ENCODE peak calls at places on chromosome 22, in six cellular contexts. D is lower lobe of right lung, U is brain microvascular endothelial cell, G is ovary, T is epithelial cell of esophagus, P is astrocyte of the spinal cord. I is an unnamed sample.

GRCh38 chr22:47592791-47593190 is 830.3 kb downstream of the TBC1D22A start:
- DNase-seq in D (no peak), U (no peak), G (no peak), T (no peak), P (no peak), I (no peak)

GRCh38 chr22:19463491-19464469 is 15.2 kb downstream of the UFD1 start:
- DNase-seq in D (no peak), U (no peak), G (no peak), T (no peak), P (peak), I (no peak)

GRCh38 chr22:47602732-47603131 is 840.3 kb downstream of the TBC1D22A start:
- DNase-seq in D (no peak), U (no peak), G (peak), T (no peak), P (no peak), I (no peak)

GRCh38 chr22:27260087-27260730 is 541.3 kb downstream of the MN1 start:
- DNase-seq in D (no peak), U (no peak), G (no peak), T (no peak), P (no peak), I (no peak)

GRCh38 chr22:40041738-40042137 is 47.0 kb downstream of the FAM83F start:
- DNase-seq in D (no peak), U (no peak), G (no peak), T (no peak), P (no peak), I (no peak)

GRCh38 chr22:33013531-33014162 is 44.5 kb downstream of the SYN3 start:
- DNase-seq in D (no peak), U (no peak), G (no peak), T (no peak), P (no peak), I (no peak)

GRCh38 chr22:25582946-25583345 is 18.5 kb downstream of the GRK3 start:
- DNase-seq in D (no peak), U (no peak), G (no peak), T (peak), P (no peak), I (no peak)

GRCh38 chr22:26585104-26585790 is 4.7 kb downstream of the TPST2 start:
- DNase-seq in D (peak), U (peak), G (peak), T (peak), P (peak), I (peak)

GRCh38 chr22:39439170-39439569 is 17.6 kb upstream of the MGAT3 start:
- DNase-seq in D (no peak), U (peak), G (no peak), T (peak), P (peak), I (no peak)

GRCh38 chr22:31291403-31291715 is 929 bp downstream of the PIK3IP1 start:
- DNase-seq in D (no peak), U (no peak), G (no peak), T (no peak), P (no peak), I (no peak)

GRCh38 chr22:31288496-31289235 is 3.6 kb downstream of the PIK3IP1 start:
- DNase-seq in D (no peak), U (no peak), G (no peak), T (no peak), P (no peak), I (no peak)

GRCh38 chr22:31290494-31291402 is 1.5 kb downstream of the PIK3IP1 start:
- DNase-seq in D (peak), U (peak), G (peak), T (peak), P (peak), I (peak)

GRCh38 chr22:31289335-31289734 is 3.0 kb downstream of the PIK3IP1 start:
- DNase-seq in D (no peak), U (no peak), G (peak), T (no peak), P (no peak), I (no peak)

DNA sequence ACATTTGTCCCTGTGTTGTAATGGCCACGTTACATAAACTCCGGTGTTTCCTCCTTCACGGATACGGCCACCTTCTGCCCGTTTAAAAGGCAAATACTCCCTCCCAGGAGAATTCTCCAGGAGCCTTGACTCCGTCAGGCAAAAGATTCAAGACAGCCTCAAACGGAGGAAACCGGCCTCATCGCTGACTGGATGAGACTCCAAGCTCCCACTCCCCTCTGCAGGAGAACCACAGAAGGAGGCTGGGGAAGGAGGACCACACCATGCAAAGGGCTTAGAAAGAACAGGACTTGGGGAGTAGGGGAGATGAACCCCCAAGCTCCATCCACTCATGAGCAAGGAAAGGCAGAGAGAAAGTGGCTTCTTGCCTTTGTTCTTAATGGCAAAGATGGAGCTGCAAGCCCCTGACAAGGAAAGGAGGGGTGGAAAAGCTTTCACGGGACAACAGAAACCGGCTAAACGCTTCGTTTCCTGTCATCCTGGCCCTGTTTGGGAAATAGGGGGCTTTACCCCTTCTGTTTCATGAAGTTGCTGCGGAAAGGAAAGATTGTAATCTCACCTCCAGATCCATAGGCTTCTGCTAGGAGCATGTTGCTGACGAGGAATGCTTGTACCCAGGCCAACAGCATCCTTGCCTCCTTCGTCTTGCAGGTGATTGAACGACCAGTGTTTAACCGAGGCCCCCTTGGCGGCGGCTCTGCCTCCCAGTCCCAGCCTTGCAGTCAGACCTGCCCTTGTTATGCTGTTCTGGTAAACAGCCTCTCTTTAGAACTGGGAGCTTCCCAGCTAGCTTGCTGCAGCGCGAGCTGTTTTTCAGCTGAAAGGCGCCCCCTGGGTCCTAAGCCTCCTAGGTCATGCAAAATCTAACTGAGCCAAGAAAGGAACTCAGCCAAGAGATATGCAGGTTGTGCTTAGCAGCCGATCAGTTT is at the start of gene PIK3IP1:
- DNase-seq in D (peak), U (peak), G (peak), T (peak), P (peak), I (peak)
- TF ChIP-seq CTCF in D (peak), U (peak), G (peak), T (peak), P (peak), I (peak)

DNA sequence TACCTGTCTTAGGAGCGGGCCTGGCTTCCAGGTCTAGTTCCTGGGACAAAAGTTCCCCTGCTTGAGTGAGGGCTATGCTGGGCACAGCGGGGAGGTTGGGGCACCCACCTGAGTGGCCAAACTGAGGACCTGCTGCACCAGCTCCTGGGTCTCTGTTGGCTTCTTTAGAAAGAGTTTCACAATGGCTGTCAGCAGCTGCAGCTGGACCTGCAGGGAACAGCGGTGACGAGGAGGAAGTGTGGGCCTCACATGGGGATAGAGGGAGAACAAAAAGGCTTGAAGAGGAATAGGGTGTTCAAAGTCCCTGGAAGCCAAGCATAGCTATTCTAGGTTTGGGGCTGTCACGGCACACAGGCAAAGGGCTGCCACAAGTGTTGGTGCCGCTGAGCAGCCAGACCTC is 26.7 kb upstream of the RASL10A start:
- DNase-seq in D (no peak), U (no peak), G (no peak), T (no peak), P (no peak), I (no peak)
- H3K4me3 ChIP-seq in D (no peak), U (no peak), G (no peak), T (no peak), P (no peak), I (no peak)

GRCh38 chr22:45194686-45195085 is 31.0 kb downstream of the NUP50 start:
- DNase-seq in D (peak), U (no peak), G (no peak), T (no peak), P (no peak), I (no peak)

GRCh38 chr22:45190473-45190872 is 26.7 kb downstream of the NUP50 start:
- DNase-seq in D (no peak), U (no peak), G (no peak), T (no peak), P (no peak), I (no peak)

GRCh38 chr22:45196308-45196707 is 32.6 kb downstream of the NUP50 start:
- DNase-seq in D (peak), U (no peak), G (no peak), T (no peak), P (no peak), I (no peak)

GRCh38 chr22:45195616-45196015 is 31.9 kb downstream of the NUP50 start:
- DNase-seq in D (no peak), U (no peak), G (no peak), T (no peak), P (no peak), I (no peak)

GRCh38 chr22:45192701-45193187 is 29.0 kb downstream of the NUP50 start:
- DNase-seq in D (no peak), U (no peak), G (peak), T (no peak), P (no peak), I (no peak)
- TF ChIP-seq CTCF in D (no peak), U (peak), G (no peak), T (no peak), P (no peak), I (peak)

DNA sequence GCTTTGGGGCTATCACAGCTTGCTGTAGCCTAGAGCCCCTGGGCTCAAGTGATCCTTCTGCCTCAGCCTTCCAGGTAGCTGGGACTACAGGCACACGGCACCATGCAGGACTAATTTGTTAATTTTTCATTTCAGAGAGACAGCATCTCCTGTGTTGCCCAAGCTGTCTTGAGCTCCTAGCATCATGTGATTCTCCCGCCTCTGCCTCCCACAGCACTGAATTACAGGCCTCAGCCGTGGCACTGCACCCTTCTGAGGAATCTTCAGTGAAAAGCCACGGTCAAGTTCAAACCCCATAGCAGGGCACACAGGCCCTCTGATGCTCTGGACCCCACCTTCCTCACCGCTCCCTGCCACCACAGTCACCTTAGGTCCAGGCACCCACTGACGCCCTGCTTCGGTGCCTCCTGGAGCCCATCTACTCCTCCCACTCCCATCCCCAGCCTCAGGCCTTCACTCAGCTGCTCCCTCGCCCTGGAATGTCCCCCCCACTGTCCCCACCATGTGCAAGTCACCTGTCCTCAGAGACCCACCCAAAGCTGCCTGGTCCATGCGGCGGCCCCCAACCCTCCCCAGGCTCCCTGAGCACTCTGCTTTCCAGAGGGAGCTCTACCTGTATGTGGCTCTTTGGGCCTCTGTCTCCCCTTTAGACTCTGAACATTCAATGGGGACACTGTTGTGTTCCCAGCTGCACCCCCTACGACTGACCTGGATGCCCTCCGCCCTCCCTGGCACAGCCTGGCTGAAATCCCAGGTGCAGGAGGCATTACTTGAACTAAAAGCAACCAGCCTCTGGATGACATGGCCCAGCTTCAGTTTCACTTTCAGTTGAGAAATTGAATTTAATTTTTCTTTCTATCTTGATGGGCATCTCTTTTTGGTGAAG is 1.6 kb downstream of the APOL2 start:
- DNase-seq in D (no peak), U (no peak), G (no peak), T (no peak), P (peak), I (no peak)
- H3K4me3 ChIP-seq in D (peak), U (peak), G (peak), T (peak), P (peak), I (peak)

DNA sequence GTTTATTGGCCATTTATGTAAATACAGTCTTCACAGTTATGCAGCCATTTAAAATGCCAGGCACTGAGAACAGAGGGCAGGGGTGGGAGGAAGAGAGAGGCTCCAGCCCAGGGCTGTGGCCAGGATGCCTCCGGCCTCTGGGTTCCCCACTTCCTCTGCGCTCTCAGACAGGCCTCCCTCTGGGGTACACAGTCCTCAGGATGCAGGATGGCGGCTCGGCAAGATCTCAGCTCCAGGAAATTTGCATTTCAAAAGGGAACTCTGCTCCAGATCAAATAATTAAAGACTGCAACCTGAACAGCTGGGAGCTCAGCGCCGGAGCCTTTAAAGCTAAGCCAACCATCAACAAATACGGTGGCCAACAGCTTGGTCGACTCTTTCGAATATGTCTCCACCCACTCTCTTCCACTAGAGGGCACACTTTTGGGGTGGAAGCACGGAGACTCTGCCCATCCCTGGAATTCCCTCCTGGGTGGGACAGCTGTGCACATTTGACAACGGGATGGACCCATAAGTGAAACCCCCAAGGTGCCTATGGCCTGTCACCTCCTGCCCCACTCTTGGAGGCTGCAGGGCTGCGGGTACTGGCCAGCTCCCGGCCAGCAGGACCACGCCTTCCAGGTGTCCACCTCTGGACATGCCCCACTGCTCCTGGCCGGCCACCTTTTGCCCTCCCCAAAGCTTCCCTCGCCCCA is 1044.7 kb downstream of the BRD1 start:
- DNase-seq in D (no peak), U (no peak), G (no peak), T (no peak), P (no peak), I (no peak)
- TF ChIP-seq CTCF in D (peak), U (no peak), G (no peak), T (no peak), P (no peak), I (no peak)

DNA sequence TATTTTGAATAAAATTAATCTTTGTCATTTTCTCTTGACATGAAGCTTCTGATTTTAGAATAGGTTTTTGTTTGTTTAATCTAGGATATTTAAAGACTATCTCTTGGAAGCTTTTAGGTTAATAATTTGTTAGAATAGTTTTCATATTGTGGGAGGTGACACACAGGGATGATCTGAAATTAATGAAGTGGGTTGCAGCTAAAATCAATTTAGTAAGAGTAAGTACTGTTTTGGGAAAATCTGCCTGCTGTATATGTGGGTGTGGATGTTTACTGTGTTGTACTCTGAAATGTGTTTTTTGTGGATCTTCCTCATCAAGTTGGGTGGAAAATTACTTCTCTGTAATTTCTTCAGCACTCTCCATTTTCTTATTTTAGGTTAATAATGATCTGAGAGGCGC is 67.3 kb downstream of the BID start:
- DNase-seq in D (no peak), U (no peak), G (no peak), T (no peak), P (no peak), I (no peak)
- H3K4me3 ChIP-seq in D (peak), U (peak), G (peak), T (no peak), P (peak), I (peak)

GRCh38 chr22:42945736-42946135 is 69.2 kb downstream of the PACSIN2 start:
- DNase-seq in D (no peak), U (no peak), G (no peak), T (no peak), P (no peak), I (no peak)
- TF ChIP-seq CTCF in D (no peak), U (no peak), G (no peak), T (no peak), P (no peak), I (no peak)

DNA sequence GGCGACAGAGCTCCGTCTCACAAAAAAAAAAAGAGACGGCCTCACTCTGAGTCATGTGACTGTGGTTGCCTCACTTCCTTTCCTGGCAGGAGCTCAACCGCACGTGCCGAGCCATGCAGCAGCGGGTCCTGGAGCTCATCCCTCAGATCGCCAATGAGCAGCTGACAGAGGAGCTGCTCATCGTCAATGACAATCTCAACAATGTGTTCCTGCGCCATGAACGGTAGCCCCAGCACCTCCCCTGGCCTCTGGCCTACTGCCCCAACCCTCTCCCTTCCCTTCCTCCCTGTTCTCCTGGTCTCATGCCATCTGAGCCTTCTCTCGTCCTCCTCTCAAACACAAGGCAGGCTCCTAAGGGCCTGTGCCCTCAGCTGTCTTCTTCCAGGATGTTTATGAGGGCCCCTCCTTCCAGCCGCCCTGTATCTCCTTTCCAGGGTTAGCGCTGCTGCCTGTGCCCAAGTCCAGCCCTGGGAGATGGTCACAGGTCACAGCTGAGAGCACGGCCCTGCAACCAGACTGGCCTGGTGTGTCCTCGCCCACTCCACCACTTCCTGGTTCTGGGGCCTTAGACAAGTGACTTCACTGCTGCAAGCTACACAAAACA is 30.7 kb downstream of the TOM1 start:
- DNase-seq in D (peak), U (peak), G (peak), T (peak), P (peak), I (no peak)
- H3K4me3 ChIP-seq in D (no peak), U (no peak), G (no peak), T (no peak), P (no peak), I (no peak)

I was measured in retinal pigment epithelial cell.